ENCODE peak calls at places on chromosomes 3 and 15, in nine cellular contexts. I is endothelial cell of umbilical vein, C is kidney epithelial cell, N is brain microvascular endothelial cell, L is BE2C, D is colonic mucosa, T is psoas muscle, W is Calu3, H is GM10248. O is an unnamed sample.

GRCh38 chr3:115100172-115100571 is 46.9 kb downstream of the ZBTB20 start:
- DNase-seq in W (peak; percentile 14), L (no peak), C (peak; percentile 50), N (peak; percentile 29), H (no peak), D (peak; percentile 40), T (no peak), I (peak; percentile 74), O (no peak)

GRCh38 chr3:31053299-31053698 is 158.8 kb upstream of the GADL1 start:
- DNase-seq in D (no peak), I (no peak), H (no peak), T (no peak), N (no peak), L (no peak), W (no peak), C (no peak), O (no peak)

GRCh38 chr15:36798366-36798765 is 218.9 kb downstream of the CDIN1 start:
- DNase-seq in I (peak; percentile 11), C (no peak), H (no peak), N (peak; percentile 11), L (no peak), W (no peak), D (no peak), T (no peak), O (no peak)

GRCh38 chr15:45429974-45430792 is 51.8 kb upstream of the GATM start:
- DNase-seq in H (peak; percentile 90), D (peak; percentile 95), W (peak; percentile 88), N (peak; percentile 29), T (peak; percentile 71), L (peak; percentile 84), C (no peak), I (peak; percentile 50), O (peak; percentile 89)

GRCh38 chr3:136277634-136278033 is 27.5 kb downstream of the PCCB start:
- DNase-seq in T (no peak), D (no peak), H (no peak), W (no peak), L (peak; percentile 35), I (no peak), N (no peak), C (no peak), O (no peak)

GRCh38 chr3:130770637-130771036 is 24.0 kb upstream of the PIK3R4 start:
- DNase-seq in L (no peak), W (no peak), N (no peak), C (no peak), I (no peak), H (no peak), D (no peak), T (no peak), O (no peak)

GRCh38 chr3:197490098-197490497 is 65.7 kb downstream of the BDH1 start:
- DNase-seq in W (peak; percentile 77), I (peak; percentile 70), N (peak; percentile 58), D (no peak), H (no peak), L (no peak), C (peak; percentile 64), T (no peak), O (no peak)

GRCh38 chr3:196514350-196514716 is 813 bp downstream of the SMCO1 start:
- DNase-seq in C (no peak), D (no peak), T (no peak), I (no peak), N (no peak), L (no peak), H (no peak), W (no peak), O (no peak)

GRCh38 chr15:97459771-97460170 is 500.7 kb upstream of the ARRDC4 start:
- DNase-seq in D (no peak), L (no peak), I (no peak), T (no peak), C (no peak), W (no peak), N (no peak), H (no peak), O (no peak)

GRCh38 chr3:149589332-149589731 is 68.5 kb downstream of the WWTR1 start:
- DNase-seq in C (no peak), N (peak; percentile 63), T (no peak), I (peak; percentile 95), L (no peak), H (no peak), W (no peak), D (no peak), O (no peak)

GRCh38 chr3:157360044-157360443 is 76.6 kb upstream of the PTX3 start:
- DNase-seq in T (no peak), H (no peak), W (peak; percentile 49), I (peak; percentile 94), C (peak; percentile 67), D (no peak), N (peak; percentile 90), L (no peak), O (no peak)

GRCh38 chr3:148006508-148006907 is 597.3 kb downstream of the ZIC1 start:
- DNase-seq in I (no peak), W (no peak), T (no peak), N (peak; percentile 87), D (no peak), L (no peak), C (peak; percentile 70), H (no peak), O (no peak)

GRCh38 chr3:53350652-53351051 is 3.3 kb upstream of the DCP1A start:
- DNase-seq in I (peak; percentile 95), W (no peak), C (no peak), H (no peak), D (peak; percentile 69), T (no peak), L (no peak), N (peak; percentile 43), O (no peak)

GRCh38 chr3:47324278-47324865 is 41.6 kb downstream of the KLHL18 start:
- DNase-seq in N (peak; percentile 65), T (peak; percentile 23), C (no peak), L (peak; percentile 51), D (peak; percentile 67), H (peak; percentile 71), W (peak; percentile 65), I (peak; percentile 77), O (peak; percentile 54)

GRCh38 chr3:177357352-177358084 is 160.2 kb upstream of the TBL1XR1 start:
- DNase-seq in D (peak; percentile 73), C (peak; percentile 89), H (no peak), T (no peak), N (peak; percentile 88), W (peak; percentile 79), L (peak; percentile 57), I (peak; percentile 97), O (no peak)

GRCh38 chr15:93330862-93331544 is 242.0 kb upstream of the RGMA start:
- DNase-seq in D (no peak), H (no peak), C (no peak), W (no peak), L (no peak), N (no peak), I (no peak), T (no peak), O (no peak)

GRCh38 chr15:63473749-63473998 is 30.7 kb upstream of the USP3 start:
- DNase-seq in T (no peak), N (no peak), W (no peak), L (no peak), H (no peak), I (no peak), D (no peak), C (no peak), O (no peak)

GRCh38 chr3:11381563-11381962 is 109.4 kb downstream of the ATG7 start:
- DNase-seq in H (no peak), I (no peak), L (no peak), T (no peak), D (no peak), W (no peak), C (no peak), N (no peak), O (no peak)

GRCh38 chr3:185733980-185734724 is 90.7 kb downstream of the IGF2BP2 start:
- DNase-seq in H (peak; percentile 62), I (peak; percentile 87), T (no peak), N (peak; percentile 83), D (peak; percentile 82), C (peak; percentile 61), W (peak; percentile 82), L (peak; percentile 42), O (peak; percentile 30)

GRCh38 chr3:168620854-168621253 is 525.1 kb upstream of the GOLIM4 start:
- DNase-seq in T (no peak), L (peak; percentile 48), C (no peak), I (peak; percentile 13), H (no peak), N (peak; percentile 38), D (peak; percentile 21), W (peak; percentile 69), O (peak; percentile 49)
- TF ChIP-seq CTCF in T (no peak), L (peak; percentile 70), C (peak; percentile 59), I (peak; percentile 36), H (peak; percentile 44), N (peak; percentile 80), D (no peak), W (peak; percentile 92), O (peak; percentile 57)

GRCh38 chr3:179260949-179261765 is 10.2 kb upstream of the KCNMB3 start:
- DNase-seq in T (peak; percentile 85), W (peak; percentile 92), L (peak; percentile 83), H (peak; percentile 88), N (peak; percentile 34), I (peak; percentile 58), C (peak; percentile 25), D (peak; percentile 73), O (peak; percentile 80)
- TF ChIP-seq CTCF in T (no peak), W (no peak), L (no peak), H (no peak), N (no peak), I (no peak), C (no peak), D (no peak), O (no peak)

GRCh38 chr15:43923553-43923952 is 96.8 kb downstream of the WDR76 start:
- DNase-seq in N (no peak), D (no peak), W (no peak), I (no peak), T (no peak), C (no peak), H (no peak), L (no peak), O (no peak)
- TF ChIP-seq CTCF in N (no peak), D (no peak), W (no peak), I (no peak), T (no peak), C (no peak), H (no peak), L (no peak), O (no peak)

GRCh38 chr3:186991470-186991869 is 61.1 kb downstream of the ST6GAL1 start:
- DNase-seq in L (no peak), N (no peak), I (no peak), W (no peak), T (no peak), D (no peak), C (no peak), H (no peak), O (no peak)
- TF ChIP-seq CTCF in L (no peak), N (no peak), I (no peak), W (no peak), T (no peak), D (no peak), C (no peak), H (no peak), O (no peak)

GRCh38 chr3:20028846-20029430 is 11.3 kb upstream of the KAT2B start:
- DNase-seq in D (no peak), C (no peak), T (no peak), H (no peak), W (no peak), N (no peak), L (no peak), I (no peak), O (no peak)
- TF ChIP-seq CTCF in D (no peak), C (no peak), T (no peak), H (no peak), W (no peak), N (no peak), L (no peak), I (no peak), O (no peak)

GRCh38 chr15:26037369-26037768 is 174.2 kb upstream of the ATP10A start:
- DNase-seq in L (no peak), I (no peak), H (no peak), N (no peak), T (no peak), D (no peak), C (no peak), W (no peak), O (no peak)
- TF ChIP-seq CTCF in L (no peak), I (no peak), H (no peak), N (no peak), T (no peak), D (no peak), C (no peak), W (no peak), O (no peak)

O was measured in nephron progenitor cell.